ENCODE peak calls at places on chromosome 17, in four cellular contexts. U is cardiac muscle cell, P is thoracic aorta, N is prostate gland. G is an unnamed sample.

GRCh38 chr17:2125013-2125535 is 70.2 kb downstream of the HIC1 start:
- DNase-seq in N (no peak), U (peak; percentile 69), P (no peak), G (no peak)

GRCh38 chr17:78967782-78968362 is 11.9 kb downstream of the LGALS3BP start:
- DNase-seq in P (no peak), U (no peak), N (no peak), G (no peak)

GRCh38 chr17:78128616-78129384 is at the start of gene TMC6:
- DNase-seq in U (no peak), P (no peak), N (peak; percentile 59), G (peak; percentile 79)

GRCh38 chr17:9389116-9389515 is 186.5 kb downstream of the STX8 start:
- DNase-seq in N (no peak), P (no peak), U (peak; percentile 74), G (peak; percentile 42)

GRCh38 chr17:56676807-56677206 is 83.3 kb downstream of the NOG start:
- DNase-seq in P (no peak), N (no peak), U (no peak), G (no peak)

GRCh38 chr17:78341559-78342437 is 18.1 kb downstream of the SOCS3 start:
- DNase-seq in U (peak; percentile 89), P (no peak), N (peak; percentile 47), G (peak; percentile 83)

GRCh38 chr17:73785466-73785865 is 141.2 kb upstream of the SDK2 start:
- DNase-seq in U (peak; percentile 16), P (no peak), N (no peak), G (no peak)

GRCh38 chr17:64200080-64201042 is 62.7 kb downstream of the TEX2 start:
- DNase-seq in P (no peak), U (peak; percentile 74), N (no peak), G (no peak)

GRCh38 chr17:61234102-61234750 is 165.4 kb upstream of the TBX2 start:
- DNase-seq in P (no peak), U (no peak), N (no peak), G (no peak)

GRCh38 chr17:47742319-47743181 is 9.5 kb downstream of the TBX21 start:
- DNase-seq in P (no peak), U (peak; percentile 19), N (no peak), G (no peak)

GRCh38 chr17:12789976-12790805 is 893 bp downstream of the ARHGAP44 start:
- DNase-seq in N (peak; percentile 7), U (peak; percentile 7), P (no peak), G (peak; percentile 29)

DNA sequence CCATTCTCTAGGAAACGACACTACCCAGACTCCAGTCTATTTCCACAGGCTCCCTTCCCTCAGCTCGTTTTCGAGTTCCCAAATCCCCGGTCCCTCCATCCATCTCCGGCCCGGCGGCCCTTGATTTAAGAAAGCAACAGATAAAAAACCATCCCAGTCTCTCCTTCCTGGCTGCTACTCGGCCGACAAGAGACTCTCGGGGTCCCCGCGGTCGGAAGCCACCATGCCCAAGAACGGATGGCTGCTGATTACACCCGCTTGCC is 182 bp downstream of the RPL26 start:
- DNase-seq in U (no peak), P (no peak), N (no peak), G (no peak)
- H3K4me1 ChIP-seq in U (peaks cover 3% of the 10 kb centered on the region), P (peaks cover 11% of the 10 kb centered on the region), N (peaks cover 21% of the 10 kb centered on the region), G (peaks cover 35% of the 10 kb centered on the region)

GRCh38 chr17:5422505-5422904 is 2.5 kb downstream of the RPAIN start:
- DNase-seq in N (no peak), P (no peak), U (peak; percentile 21), G (no peak)
- TF ChIP-seq CTCF in N (no peak), P (no peak), U (no peak), G (no peak)

GRCh38 chr17:38417210-38417951 is 10.9 kb upstream of the ARHGAP23 start:
- DNase-seq in U (no peak), P (no peak), N (no peak), G (no peak)
- H3K4me1 ChIP-seq in U (peaks cover 24% of the 10 kb centered on the region), P (peaks cover 20% of the 10 kb centered on the region), N (no peaks in the 10 kb centered on the region), G (peaks cover 18% of the 10 kb centered on the region)

DNA sequence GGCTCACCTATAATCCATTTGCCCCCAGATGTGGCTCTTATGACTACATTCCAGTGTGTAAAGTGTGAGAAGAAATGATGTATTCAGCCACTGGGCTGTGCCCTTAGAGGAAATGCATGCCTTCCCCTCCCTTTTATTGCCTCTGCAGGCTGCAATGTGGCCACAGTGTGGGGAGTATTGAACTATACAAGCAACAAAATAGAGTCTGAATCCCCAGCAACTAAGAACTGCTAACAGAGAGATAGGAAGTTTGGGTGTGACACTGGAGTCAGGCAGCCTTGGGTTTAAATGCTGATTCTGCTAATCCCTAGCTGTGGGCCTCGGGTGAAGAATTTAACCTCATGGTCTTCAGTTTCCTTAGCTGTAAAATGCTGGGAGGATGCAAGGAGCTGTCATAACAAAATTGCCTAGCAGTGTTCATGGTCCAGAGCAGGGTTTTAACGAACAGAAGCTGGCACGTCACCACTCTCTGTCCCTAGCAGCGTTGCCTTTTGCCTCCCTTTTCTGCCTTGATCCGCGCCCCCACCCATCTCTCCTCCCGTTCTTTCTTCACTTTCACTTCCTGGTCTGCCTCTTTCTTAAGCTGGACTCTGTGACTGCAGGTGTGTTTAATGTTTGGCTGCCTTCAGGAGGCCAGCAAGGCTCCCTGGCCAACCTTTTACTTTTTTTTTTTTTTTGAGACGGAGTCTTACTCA is 50.4 kb downstream of the KPNA2 start:
- DNase-seq in N (no peak), U (no peak), P (no peak), G (no peak)
- TF ChIP-seq CTCF in N (no peak), U (no peak), P (no peak), G (no peak)

GRCh38 chr17:75450270-75450669 is 6.2 kb upstream of the TMEM94 start:
- DNase-seq in U (no peak), P (no peak), N (no peak), G (no peak)

GRCh38 chr17:75457047-75457654 is 716 bp downstream of the TMEM94 start:
- DNase-seq in U (peak; percentile 54), P (no peak), N (no peak), G (peak; percentile 31)

GRCh38 chr17:75455896-75456416 is 479 bp upstream of the TMEM94 start:
- DNase-seq in N (no peak), P (no peak), U (no peak), G (no peak)

GRCh38 chr17:75456417-75457046 is at the start of gene TMEM94:
- DNase-seq in P (peak; percentile 91), N (peak; percentile 98), U (peak; percentile 98), G (peak; percentile 95)

DNA sequence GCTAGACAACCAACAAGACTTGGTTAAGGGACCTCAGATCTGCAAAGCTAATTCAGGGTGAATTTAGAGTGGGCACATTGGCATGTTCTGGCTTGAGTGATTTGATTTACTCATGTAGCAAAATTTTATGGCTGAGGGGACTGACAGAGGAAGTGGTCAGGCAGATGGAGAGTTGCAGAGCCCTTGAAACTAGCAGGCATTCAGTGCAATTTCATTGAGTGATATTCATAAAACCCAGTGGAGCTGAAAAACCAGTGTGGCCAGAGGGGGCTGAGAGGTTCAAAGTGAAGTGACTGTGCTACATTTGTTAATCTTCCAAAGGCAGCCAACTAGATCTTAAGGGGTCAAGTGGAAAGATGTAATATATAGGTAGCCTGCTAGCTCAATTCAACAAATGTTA is 2.2 kb upstream of the TMEM94 start:
- DNase-seq in P (no peak), N (no peak), U (no peak), G (no peak)
- H3K4me1 ChIP-seq in P (peaks cover 9% of the 10 kb centered on the region), N (peaks cover 5% of the 10 kb centered on the region), U (peaks cover 14% of the 10 kb centered on the region), G (peaks cover 10% of the 10 kb centered on the region)

GRCh38 chr17:42096360-42097111 is 1.7 kb downstream of the ZNF385C start:
- DNase-seq in U (no peak), N (no peak), P (no peak), G (no peak)

GRCh38 chr17:42097691-42098661 is at the start of gene ZNF385C:
- DNase-seq in U (no peak), N (no peak), P (no peak), G (no peak)

GRCh38 chr17:42094375-42095069 is 3.8 kb downstream of the ZNF385C start:
- DNase-seq in N (no peak), P (no peak), U (no peak), G (no peak)

GRCh38 chr17:42101513-42102292 is 3.4 kb upstream of the ZNF385C start:
- DNase-seq in U (peak; percentile 81), P (peak; percentile 49), N (peak; percentile 48), G (peak; percentile 76)

DNA sequence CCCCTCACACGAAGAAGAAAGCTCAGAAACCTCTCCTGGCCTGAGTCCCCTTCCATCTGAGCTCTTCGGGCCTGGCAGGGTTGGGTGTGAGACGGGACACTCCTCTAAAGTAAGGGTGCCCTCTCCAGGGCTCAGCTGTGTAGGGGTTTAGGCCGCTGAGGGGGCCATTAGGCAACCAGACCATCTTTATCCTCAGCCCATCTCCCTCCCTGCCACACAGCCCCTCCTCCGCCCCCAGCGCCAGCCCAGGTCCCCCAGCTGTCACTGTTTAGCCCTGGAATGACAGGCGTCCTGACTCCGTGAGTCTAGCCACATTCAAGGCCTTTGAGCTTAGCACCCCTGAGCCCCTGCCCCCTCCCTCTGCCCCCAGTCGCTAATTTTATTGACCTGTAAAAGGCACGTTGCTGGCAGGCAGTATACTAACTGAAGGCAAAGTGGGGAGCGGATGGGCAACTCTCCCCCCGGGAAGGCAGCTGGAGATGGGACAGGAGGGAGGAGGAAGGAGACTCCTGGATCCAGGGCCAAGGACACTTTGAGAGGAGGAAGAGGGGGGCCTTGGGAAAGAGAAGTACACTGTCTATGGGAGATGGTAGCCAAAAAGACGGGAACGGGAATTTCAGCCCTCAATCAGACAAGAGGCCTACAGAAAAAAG is 600 bp upstream of the ZNF385C start:
- DNase-seq in N (no peak), P (no peak), U (no peak), G (no peak)
- TF ChIP-seq CTCF in N (no peak), P (no peak), U (no peak), G (no peak)

GRCh38 chr17:8060274-8060673 is 21.4 kb downstream of the ALOX15B start:
- DNase-seq in U (peak; percentile 80), N (peak; percentile 84), P (no peak), G (peak; percentile 64)
- H3K4me1 ChIP-seq in U (no peaks in the 10 kb centered on the region), N (no peaks in the 10 kb centered on the region), P (no peaks in the 10 kb centered on the region), G (peaks cover 24% of the 10 kb centered on the region)

GRCh38 chr17:82318772-82319606 is 1.6 kb upstream of the CD7 start:
- DNase-seq in P (no peak), N (no peak), U (no peak), G (no peak)

GRCh38 chr17:82316651-82317393 is 586 bp downstream of the CD7 start:
- DNase-seq in U (no peak), P (no peak), N (no peak), G (no peak)

GRCh38 chr17:82318169-82318498 is 726 bp upstream of the CD7 start:
- DNase-seq in P (no peak), U (no peak), N (no peak), G (no peak)

GRCh38 chr17:82315703-82316358 is 1.6 kb downstream of the CD7 start:
- DNase-seq in U (no peak), N (no peak), P (no peak), G (no peak)

GRCh38 chr17:82317394-82318168 is at the start of gene CD7:
- DNase-seq in P (no peak), N (no peak), U (no peak), G (no peak)
- TF ChIP-seq CTCF in P (no peak), N (no peak), U (no peak), G (no peak)

DNA sequence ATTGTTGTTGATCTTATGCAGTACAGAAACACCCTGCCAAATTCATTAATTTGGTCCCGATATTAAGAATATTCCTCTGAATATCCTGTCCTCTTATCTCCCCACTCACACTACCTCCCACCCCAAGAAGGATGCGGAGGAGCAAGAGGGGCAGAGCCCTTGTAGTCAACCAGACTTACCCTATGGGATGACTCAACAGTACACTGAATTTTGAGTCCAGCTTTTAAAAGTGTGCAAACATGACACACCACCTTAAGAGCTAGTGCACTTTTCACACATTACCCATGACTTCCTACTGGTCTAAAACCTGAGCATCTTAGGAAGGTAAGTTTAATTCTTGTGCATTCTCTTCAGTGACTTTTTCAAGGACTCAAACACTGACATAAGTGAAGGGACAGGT is 9.5 kb downstream of the USP22 start:
- DNase-seq in P (no peak), N (no peak), U (peak; percentile 46), G (no peak)
- H3K4me1 ChIP-seq in P (peaks cover 62% of the 10 kb centered on the region), N (peaks cover 13% of the 10 kb centered on the region), U (peaks cover 60% of the 10 kb centered on the region), G (peaks cover 94% of the 10 kb centered on the region)

GRCh38 chr17:49788443-49789277 is at the start of gene KAT7:
- DNase-seq in P (peak; percentile 96), N (peak; percentile 100), U (peak; percentile 100), G (peak; percentile 99)
- TF ChIP-seq CTCF in P (no peak), N (peak; percentile 9), U (no peak), G (no peak)

G was measured in body of pancreas.